ENCODE peak calls at places on chromosomes 3 and 15, in four cellular contexts. One of them, this sample, is unnamed.

GRCh38 chr3:128319741-128320141 is 146.9 kb downstream of the DNAJB8 start:
- DNase-seq in ovary: peak
- DNase-seq in foreskin fibroblast: no peak
- DNase-seq in type B pancreatic cell: peak
- DNase-seq in this sample: no peak

GRCh38 chr3:197485143-197485542 is 70.6 kb downstream of the BDH1 start:
- DNase-seq in ovary: no peak
- DNase-seq in foreskin fibroblast: no peak
- DNase-seq in type B pancreatic cell: no peak
- DNase-seq in this sample: no peak

GRCh38 chr15:30985081-30985531 is 6.3 kb downstream of the MTMR10 start:
- DNase-seq in ovary: no peak
- DNase-seq in foreskin fibroblast: peak
- DNase-seq in type B pancreatic cell: no peak
- DNase-seq in this sample: no peak

GRCh38 chr3:53153267-53153823 is 7.7 kb upstream of the PRKCD start:
- DNase-seq in ovary: no peak
- DNase-seq in foreskin fibroblast: no peak
- DNase-seq in type B pancreatic cell: no peak
- DNase-seq in this sample: no peak

GRCh38 chr15:29680806-29681485 is 141.3 kb downstream of the TJP1 start:
- DNase-seq in ovary: no peak
- DNase-seq in foreskin fibroblast: no peak
- DNase-seq in type B pancreatic cell: no peak
- DNase-seq in this sample: no peak

GRCh38 chr15:89307791-89308190 is 26.8 kb downstream of the POLG start:
- DNase-seq in ovary: no peak
- DNase-seq in foreskin fibroblast: peak
- DNase-seq in type B pancreatic cell: no peak
- DNase-seq in this sample: no peak

GRCh38 chr15:52383100-52383588 is 87.5 kb upstream of the MYO5C start:
- DNase-seq in ovary: no peak
- DNase-seq in foreskin fibroblast: no peak
- DNase-seq in type B pancreatic cell: no peak
- DNase-seq in this sample: no peak

GRCh38 chr15:36529296-36530011 is 50.0 kb upstream of the CDIN1 start:
- DNase-seq in ovary: no peak
- DNase-seq in foreskin fibroblast: peak
- DNase-seq in type B pancreatic cell: no peak
- DNase-seq in this sample: no peak

GRCh38 chr3:154193174-154193573 is 72.0 kb downstream of the ARHGEF26 start:
- DNase-seq in ovary: no peak
- DNase-seq in foreskin fibroblast: peak
- DNase-seq in type B pancreatic cell: no peak
- DNase-seq in this sample: no peak

GRCh38 chr3:184305577-184305976 is 6.5 kb downstream of the PSMD2 start:
- DNase-seq in ovary: no peak
- DNase-seq in foreskin fibroblast: peak
- DNase-seq in type B pancreatic cell: no peak
- DNase-seq in this sample: no peak
- TF ChIP-seq CTCF in ovary: no peak
- TF ChIP-seq CTCF in foreskin fibroblast: peak
- TF ChIP-seq CTCF in type B pancreatic cell: peak
- TF ChIP-seq CTCF in this sample: no peak

GRCh38 chr3:28291577-28291976 is 50.2 kb downstream of the CMC1 start:
- DNase-seq in ovary: no peak
- DNase-seq in foreskin fibroblast: no peak
- DNase-seq in type B pancreatic cell: no peak
- DNase-seq in this sample: no peak

GRCh38 chr3:28290863-28291300 is 49.5 kb downstream of the CMC1 start:
- DNase-seq in ovary: no peak
- DNase-seq in foreskin fibroblast: peak
- DNase-seq in type B pancreatic cell: no peak
- DNase-seq in this sample: no peak

GRCh38 chr3:28287046-28287445 is 45.6 kb downstream of the CMC1 start:
- DNase-seq in ovary: no peak
- DNase-seq in foreskin fibroblast: no peak
- DNase-seq in type B pancreatic cell: no peak
- DNase-seq in this sample: no peak

GRCh38 chr3:28286595-28286994 is 45.2 kb downstream of the CMC1 start:
- DNase-seq in ovary: no peak
- DNase-seq in foreskin fibroblast: peak
- DNase-seq in type B pancreatic cell: no peak
- DNase-seq in this sample: no peak
- TF ChIP-seq CTCF in ovary: no peak
- TF ChIP-seq CTCF in foreskin fibroblast: peak
- TF ChIP-seq CTCF in type B pancreatic cell: peak
- TF ChIP-seq CTCF in this sample: peak

GRCh38 chr3:12472796-12473195 is 11.5 kb upstream of the TSEN2 start:
- DNase-seq in ovary: no peak
- DNase-seq in foreskin fibroblast: no peak
- DNase-seq in type B pancreatic cell: no peak
- DNase-seq in this sample: no peak

GRCh38 chr3:12470680-12471079 is 13.6 kb upstream of the TSEN2 start:
- DNase-seq in ovary: no peak
- DNase-seq in foreskin fibroblast: no peak
- DNase-seq in type B pancreatic cell: no peak
- DNase-seq in this sample: no peak

GRCh38 chr3:12470111-12470510 is 14.2 kb upstream of the TSEN2 start:
- DNase-seq in ovary: no peak
- DNase-seq in foreskin fibroblast: peak
- DNase-seq in type B pancreatic cell: no peak
- DNase-seq in this sample: no peak

GRCh38 chr3:12472000-12472399 is 12.3 kb upstream of the TSEN2 start:
- DNase-seq in ovary: no peak
- DNase-seq in foreskin fibroblast: no peak
- DNase-seq in type B pancreatic cell: no peak
- DNase-seq in this sample: no peak

DNA sequence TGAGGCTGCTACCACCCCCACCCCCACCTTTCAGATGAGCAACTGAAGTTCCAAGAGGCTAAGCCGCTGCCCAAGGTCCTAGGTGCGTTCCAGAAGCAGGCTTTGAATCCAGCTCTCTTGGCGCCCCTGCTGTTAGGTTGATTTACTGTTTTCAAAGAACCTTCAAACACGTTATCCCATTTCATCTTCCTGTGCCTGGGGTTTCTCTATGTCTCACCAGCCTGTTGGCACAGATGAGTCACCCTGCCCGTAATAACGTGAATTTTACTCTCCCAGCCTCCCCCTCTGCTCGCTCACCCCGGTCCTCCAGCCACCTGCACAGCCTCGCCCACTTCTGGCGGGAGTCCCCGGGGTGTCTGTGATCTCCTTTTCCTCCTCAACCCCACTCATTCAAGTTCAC is 13.1 kb upstream of the TSEN2 start:
- DNase-seq in ovary: no peak
- DNase-seq in foreskin fibroblast: no peak
- DNase-seq in type B pancreatic cell: no peak
- DNase-seq in this sample: no peak
- TF ChIP-seq CTCF in ovary: no peak
- TF ChIP-seq CTCF in foreskin fibroblast: no peak
- TF ChIP-seq CTCF in type B pancreatic cell: no peak
- TF ChIP-seq CTCF in this sample: no peak

GRCh38 chr3:146159037-146159436 is 1.9 kb downstream of the PLOD2 start:
- DNase-seq in ovary: no peak
- DNase-seq in foreskin fibroblast: no peak
- DNase-seq in type B pancreatic cell: no peak
- DNase-seq in this sample: no peak

GRCh38 chr3:146160964-146161724 is at the start of gene PLOD2:
- DNase-seq in ovary: peak
- DNase-seq in foreskin fibroblast: peak
- DNase-seq in type B pancreatic cell: peak
- DNase-seq in this sample: peak

GRCh38 chr3:146161725-146162047 is 702 bp upstream of the PLOD2 start:
- DNase-seq in ovary: peak
- DNase-seq in foreskin fibroblast: peak
- DNase-seq in type B pancreatic cell: no peak
- DNase-seq in this sample: peak

GRCh38 chr3:146159616-146160232 is 1.3 kb downstream of the PLOD2 start:
- DNase-seq in ovary: no peak
- DNase-seq in foreskin fibroblast: no peak
- DNase-seq in type B pancreatic cell: no peak
- DNase-seq in this sample: no peak

DNA sequence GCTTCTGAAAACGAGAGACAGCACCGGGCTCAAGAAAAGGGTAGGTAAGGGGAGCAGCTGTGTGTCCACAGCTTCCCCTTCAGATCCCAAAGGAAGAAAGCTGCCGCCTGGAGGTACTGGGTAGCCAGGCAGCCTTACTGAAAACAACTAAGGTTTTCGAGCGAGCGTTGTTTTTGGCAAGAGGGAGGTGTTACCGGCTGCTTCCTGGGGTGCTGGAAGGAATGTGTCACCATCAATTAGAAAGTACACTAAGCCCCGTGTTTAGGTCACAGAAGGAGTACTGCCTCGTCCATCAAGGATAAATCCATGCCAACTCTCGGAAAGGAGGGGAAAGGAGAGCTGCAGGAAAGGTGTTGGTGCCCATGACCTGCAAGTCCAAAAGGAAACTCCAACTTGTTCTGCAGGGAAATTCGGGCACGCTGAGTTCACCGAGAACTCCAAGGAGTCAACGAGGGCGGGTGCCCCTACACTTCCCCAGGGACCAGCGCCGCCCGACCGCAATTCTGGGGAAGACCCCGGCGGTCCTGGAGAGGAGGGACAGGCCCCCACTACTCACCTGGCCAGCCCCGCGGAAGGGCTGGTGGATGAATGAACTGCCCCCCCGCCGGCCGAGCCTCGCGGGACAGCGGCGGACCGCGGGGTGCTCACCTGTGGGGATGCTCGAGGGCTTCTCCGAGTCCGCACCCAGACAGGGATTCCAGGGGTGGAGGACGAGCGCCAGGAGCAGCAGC is 586 bp downstream of the PLOD2 start:
- DNase-seq in ovary: peak
- DNase-seq in foreskin fibroblast: peak
- DNase-seq in type B pancreatic cell: peak
- DNase-seq in this sample: peak
- TF ChIP-seq CTCF in ovary: peak
- TF ChIP-seq CTCF in foreskin fibroblast: peak
- TF ChIP-seq CTCF in type B pancreatic cell: peak
- TF ChIP-seq CTCF in this sample: peak

DNA sequence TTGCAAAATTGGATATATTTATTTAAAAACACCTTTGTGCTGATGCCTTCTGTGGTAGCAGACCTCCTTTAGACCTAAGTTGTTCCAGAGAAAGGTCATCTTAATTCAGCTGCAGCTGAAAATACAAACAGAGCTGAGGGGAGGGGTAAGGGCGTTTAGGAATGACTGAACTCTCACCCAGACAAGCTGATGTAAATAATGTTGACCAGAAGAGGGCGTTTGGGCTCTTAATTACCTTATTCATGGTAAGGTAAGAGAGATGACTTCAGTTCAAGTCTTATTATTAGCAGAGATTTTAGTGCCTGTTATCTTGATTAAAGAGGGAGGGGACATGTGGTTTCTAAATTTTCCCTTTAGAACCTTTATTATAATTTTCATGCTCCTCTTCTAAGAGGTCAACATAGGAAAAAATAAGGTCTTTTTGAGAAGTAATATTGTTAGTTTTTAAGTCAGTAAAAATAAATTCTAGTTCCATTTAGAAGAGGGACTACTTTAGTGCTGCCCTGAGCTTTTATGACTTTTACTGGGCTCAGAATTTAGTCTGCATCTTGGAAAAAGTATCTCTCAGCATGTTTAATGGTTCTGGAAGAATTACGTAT is 46.3 kb downstream of the GPR171 start:
- DNase-seq in ovary: no peak
- DNase-seq in foreskin fibroblast: peak
- DNase-seq in type B pancreatic cell: no peak
- DNase-seq in this sample: no peak
- TF ChIP-seq CTCF in ovary: no peak
- TF ChIP-seq CTCF in foreskin fibroblast: peak
- TF ChIP-seq CTCF in type B pancreatic cell: peak
- TF ChIP-seq CTCF in this sample: peak

GRCh38 chr3:119420196-119420595 is 43.2 kb downstream of the TMEM39A start:
- DNase-seq in ovary: no peak
- DNase-seq in foreskin fibroblast: no peak
- DNase-seq in type B pancreatic cell: no peak
- DNase-seq in this sample: no peak
- TF ChIP-seq CTCF in ovary: no peak
- TF ChIP-seq CTCF in foreskin fibroblast: no peak
- TF ChIP-seq CTCF in type B pancreatic cell: peak
- TF ChIP-seq CTCF in this sample: no peak

GRCh38 chr3:64166584-64167155 is 58.6 kb downstream of the PRICKLE2 start:
- DNase-seq in ovary: no peak
- DNase-seq in foreskin fibroblast: no peak
- DNase-seq in type B pancreatic cell: no peak
- DNase-seq in this sample: no peak
- TF ChIP-seq CTCF in ovary: no peak
- TF ChIP-seq CTCF in foreskin fibroblast: no peak
- TF ChIP-seq CTCF in type B pancreatic cell: peak
- TF ChIP-seq CTCF in this sample: peak

GRCh38 chr3:173410836-173411235 is 13.3 kb downstream of the NLGN1 start:
- DNase-seq in ovary: no peak
- DNase-seq in foreskin fibroblast: no peak
- DNase-seq in type B pancreatic cell: no peak
- DNase-seq in this sample: no peak

GRCh38 chr3:173411288-173412064 is 13.9 kb downstream of the NLGN1 start:
- DNase-seq in ovary: no peak
- DNase-seq in foreskin fibroblast: peak
- DNase-seq in type B pancreatic cell: no peak
- DNase-seq in this sample: no peak
- TF ChIP-seq CTCF in ovary: no peak
- TF ChIP-seq CTCF in foreskin fibroblast: peak
- TF ChIP-seq CTCF in type B pancreatic cell: peak
- TF ChIP-seq CTCF in this sample: no peak

DNA sequence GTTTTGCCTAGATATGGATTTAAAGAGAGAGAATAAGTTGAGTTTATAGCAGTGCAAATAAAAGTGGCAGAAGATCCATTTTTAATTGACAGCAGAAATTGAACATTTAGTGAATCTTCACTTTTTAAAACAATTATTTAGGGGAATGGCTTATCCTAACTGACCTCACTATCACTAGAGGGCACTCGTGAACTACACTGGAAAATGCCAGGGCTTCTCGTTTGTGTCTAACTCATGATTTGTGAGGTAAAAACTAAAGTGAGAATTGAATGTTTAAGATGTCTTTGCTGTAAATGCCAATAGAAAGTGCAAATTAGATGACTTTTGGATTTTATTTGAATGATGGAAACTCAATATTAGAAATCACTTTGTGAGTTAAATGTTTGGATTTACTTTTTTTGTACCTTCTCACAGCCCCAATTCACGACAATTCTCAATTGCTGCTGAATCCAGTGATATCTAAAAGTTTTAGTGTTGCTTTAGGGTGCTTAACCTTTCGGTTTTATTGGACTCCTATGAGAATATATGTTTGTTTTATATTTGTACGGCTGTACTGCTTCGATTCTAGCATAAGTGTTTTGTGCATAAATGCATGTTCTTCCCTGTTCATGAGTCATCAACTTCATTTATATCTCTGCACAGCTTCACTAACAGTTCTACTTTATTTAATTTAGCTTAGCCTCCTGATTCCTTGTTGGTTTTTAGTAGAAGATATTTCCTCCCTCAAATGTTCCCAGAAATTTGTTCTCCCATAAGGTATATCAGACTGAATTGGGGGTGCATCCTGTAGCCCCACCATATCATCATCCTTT is 462.1 kb downstream of the MFSD1 start:
- DNase-seq in ovary: no peak
- DNase-seq in foreskin fibroblast: peak
- DNase-seq in type B pancreatic cell: no peak
- DNase-seq in this sample: peak
- TF ChIP-seq CTCF in ovary: no peak
- TF ChIP-seq CTCF in foreskin fibroblast: peak
- TF ChIP-seq CTCF in type B pancreatic cell: peak
- TF ChIP-seq CTCF in this sample: peak

This sample was measured in glutamatergic neuron.